ENCODE peak calls at places on chromosomes 5 and 9, in eight cellular contexts. K, F, J, Z, R, H, Q and X are unnamed samples.

GRCh38 chr9:122172131-122172530 is 12.4 kb downstream of the MORN5 start:
- DNase-seq in K (no peak), F (no peak), J (no peak), Z (no peak), R (peak), H (no peak), Q (no peak), X (no peak)

GRCh38 chr5:59204114-59204897 is 621.4 kb downstream of the RAB3C start:
- DNase-seq in K (no peak), F (no peak), J (no peak), Z (no peak), R (no peak), H (no peak), Q (no peak), X (no peak)

GRCh38 chr9:109857337-109857736 is 77.3 kb downstream of the PALM2AKAP2 start:
- DNase-seq in K (no peak), F (no peak), J (no peak), Z (no peak), R (no peak), H (no peak), Q (no peak), X (peak)

GRCh38 chr5:1431021-1431811 is 14.0 kb downstream of the SLC6A3 start:
- DNase-seq in K (no peak), F (no peak), J (no peak), Z (no peak), R (peak), H (no peak), Q (no peak), X (no peak)

GRCh38 chr9:101977614-101978210 is 239.3 kb upstream of the GRIN3A start:
- DNase-seq in K (peak), F (peak), J (no peak), Z (peak), R (no peak), H (no peak), Q (no peak), X (no peak)

GRCh38 chr9:126367139-126367538 is 40.5 kb downstream of the MVB12B start:
- DNase-seq in K (no peak), F (no peak), J (no peak), Z (no peak), R (no peak), H (no peak), Q (no peak), X (no peak)

GRCh38 chr9:95239071-95239470 is 78.4 kb downstream of the FANCC start:
- DNase-seq in K (no peak), F (no peak), J (no peak), Z (no peak), R (no peak), H (no peak), Q (no peak), X (no peak)

GRCh38 chr9:106075568-106075967 is 381.2 kb downstream of the TMEM38B start:
- DNase-seq in K (no peak), F (no peak), J (no peak), Z (no peak), R (no peak), H (no peak), Q (no peak), X (no peak)

GRCh38 chr9:21415492-21416267 is 6.8 kb downstream of the IFNA8 start:
- DNase-seq in K (no peak), F (no peak), J (no peak), Z (no peak), R (no peak), H (no peak), Q (no peak), X (no peak)

GRCh38 chr5:137304227-137304874 is 194.8 kb downstream of the SPOCK1 start:
- DNase-seq in K (no peak), F (no peak), J (no peak), Z (no peak), R (no peak), H (peak), Q (peak), X (no peak)

GRCh38 chr5:53917095-53917494 is 356.7 kb downstream of the NDUFS4 start:
- DNase-seq in K (peak), F (peak), J (no peak), Z (no peak), R (no peak), H (no peak), Q (no peak), X (no peak)

GRCh38 chr9:98097836-98098235 is 21.2 kb downstream of the TRIM14 start:
- DNase-seq in K (no peak), F (no peak), J (no peak), Z (no peak), R (peak), H (no peak), Q (peak), X (no peak)

GRCh38 chr9:126298319-126298801 is 28.3 kb upstream of the MVB12B start:
- DNase-seq in K (no peak), F (no peak), J (no peak), Z (no peak), R (no peak), H (no peak), Q (no peak), X (no peak)

GRCh38 chr9:17003576-17004240 is 131.1 kb upstream of the CNTLN start:
- DNase-seq in K (peak), F (no peak), J (no peak), Z (no peak), R (no peak), H (no peak), Q (no peak), X (no peak)

GRCh38 chr5:77210091-77211012 is at the start of gene PDE8B:
- DNase-seq in K (no peak), F (no peak), J (no peak), Z (no peak), R (no peak), H (peak), Q (peak), X (no peak)

GRCh38 chr9:6873862-6874261 is 116.1 kb downstream of the KDM4C start:
- DNase-seq in K (peak), F (no peak), J (no peak), Z (no peak), R (no peak), H (no peak), Q (peak), X (no peak)

GRCh38 chr9:100430286-100430940 is 3.5 kb downstream of the MSANTD3 start:
- DNase-seq in K (no peak), F (no peak), J (no peak), Z (no peak), R (no peak), H (no peak), Q (no peak), X (no peak)

GRCh38 chr9:68979538-68980314 is 34.2 kb downstream of the PRKACG start:
- DNase-seq in K (no peak), F (no peak), J (no peak), Z (no peak), R (no peak), H (peak), Q (no peak), X (no peak)

GRCh38 chr5:113345261-113345940 is 89.4 kb downstream of the TSSK1B start:
- DNase-seq in K (peak), F (peak), J (no peak), Z (no peak), R (no peak), H (no peak), Q (no peak), X (no peak)

GRCh38 chr5:155514105-155514563 is 500.6 kb downstream of the KIF4B start:
- DNase-seq in K (no peak), F (no peak), J (no peak), Z (no peak), R (no peak), H (no peak), Q (no peak), X (no peak)

GRCh38 chr9:112003538-112003937 is 106.9 kb downstream of the UGCG start:
- DNase-seq in K (no peak), F (no peak), J (no peak), Z (no peak), R (no peak), H (no peak), Q (no peak), X (no peak)

GRCh38 chr9:89649045-89649691 is 44.4 kb downstream of the GADD45G start:
- DNase-seq in K (no peak), F (no peak), J (no peak), Z (no peak), R (no peak), H (no peak), Q (no peak), X (no peak)

GRCh38 chr5:175609504-175609903 is 48.4 kb upstream of the HRH2 start:
- DNase-seq in K (no peak), F (no peak), J (no peak), Z (no peak), R (no peak), H (no peak), Q (no peak), X (no peak)

GRCh38 chr9:17613723-17614122 is 34.9 kb downstream of the SH3GL2 start:
- DNase-seq in K (peak), F (peak), J (no peak), Z (no peak), R (no peak), H (no peak), Q (no peak), X (peak)

GRCh38 chr5:59698774-59699173 is 194.8 kb downstream of the PDE4D start:
- DNase-seq in K (no peak), F (no peak), J (no peak), Z (no peak), R (no peak), H (no peak), Q (no peak), X (no peak)

GRCh38 chr5:62305715-62306493 is at the start of gene KIF2A:
- DNase-seq in K (peak), F (peak), J (peak), Z (peak), R (peak), H (peak), Q (peak), X (peak)

GRCh38 chr9:10366171-10366779 is 246.5 kb downstream of the PTPRD start:
- DNase-seq in K (peak), F (peak), J (no peak), Z (peak), R (no peak), H (no peak), Q (no peak), X (no peak)

GRCh38 chr5:154783774-154784460 is 28.7 kb downstream of the LARP1 start:
- DNase-seq in K (peak), F (no peak), J (no peak), Z (no peak), R (no peak), H (no peak), Q (no peak), X (no peak)

GRCh38 chr9:2274762-2275161 is 259.6 kb downstream of the SMARCA2 start:
- DNase-seq in K (no peak), F (no peak), J (no peak), Z (no peak), R (no peak), H (no peak), Q (no peak), X (no peak)

GRCh38 chr5:36683821-36684434 is 77.5 kb downstream of the SLC1A3 start:
- DNase-seq in K (peak), F (no peak), J (no peak), Z (no peak), R (peak), H (peak), Q (no peak), X (no peak)

GRCh38 chr5:158303261-158303660 is 444.3 kb upstream of the CLINT1 start:
- DNase-seq in K (peak), F (no peak), J (no peak), Z (no peak), R (no peak), H (no peak), Q (no peak), X (no peak)

GRCh38 chr5:36270175-36270574 is 28.4 kb upstream of the NADK2 start:
- DNase-seq in K (no peak), F (no peak), J (no peak), Z (no peak), R (no peak), H (no peak), Q (peak), X (no peak)

GRCh38 chr9:2116073-2116472 is 100.9 kb downstream of the SMARCA2 start:
- DNase-seq in K (peak), F (no peak), J (no peak), Z (peak), R (no peak), H (no peak), Q (no peak), X (no peak)

GRCh38 chr9:112755059-112755458 is 4.5 kb downstream of the SNX30 start:
- DNase-seq in K (peak), F (no peak), J (no peak), Z (no peak), R (no peak), H (no peak), Q (no peak), X (no peak)

GRCh38 chr9:18972675-18973074 is 60.3 kb downstream of the SAXO1 start:
- DNase-seq in K (no peak), F (no peak), J (no peak), Z (no peak), R (no peak), H (no peak), Q (no peak), X (no peak)

GRCh38 chr9:127360205-127360604 is 36.8 kb upstream of the SLC2A8 start:
- DNase-seq in K (no peak), F (no peak), J (no peak), Z (no peak), R (no peak), H (no peak), Q (no peak), X (no peak)

GRCh38 chr9:103319979-103320378 is 324.8 kb downstream of the CYLC2 start:
- DNase-seq in K (no peak), F (peak), J (no peak), Z (no peak), R (no peak), H (no peak), Q (no peak), X (no peak)
- TF ChIP-seq CTCF in K (no peak), F (peak), J (no peak), Z (no peak), R (no peak), H (no peak), Q (no peak), X (no peak)

GRCh38 chr5:171432581-171433351 is 13.3 kb downstream of the FGF18 start:
- DNase-seq in K (no peak), F (no peak), J (no peak), Z (no peak), R (no peak), H (no peak), Q (no peak), X (no peak)

GRCh38 chr5:171433352-171433698 is 13.9 kb downstream of the FGF18 start:
- DNase-seq in K (no peak), F (no peak), J (no peak), Z (no peak), R (no peak), H (no peak), Q (no peak), X (no peak)

GRCh38 chr5:171435908-171436307 is 16.5 kb downstream of the FGF18 start:
- DNase-seq in K (no peak), F (no peak), J (no peak), Z (no peak), R (no peak), H (no peak), Q (no peak), X (no peak)

GRCh38 chr5:171434874-171435273 is 15.4 kb downstream of the FGF18 start:
- DNase-seq in K (no peak), F (no peak), J (no peak), Z (no peak), R (no peak), H (no peak), Q (no peak), X (no peak)

GRCh38 chr5:171433952-171434676 is 14.7 kb downstream of the FGF18 start:
- DNase-seq in K (no peak), F (no peak), J (no peak), Z (no peak), R (no peak), H (no peak), Q (no peak), X (no peak)
- TF ChIP-seq CTCF in K (no peak), F (no peak), J (no peak), Z (no peak), R (no peak), H (no peak), Q (no peak), X (no peak)

DNA sequence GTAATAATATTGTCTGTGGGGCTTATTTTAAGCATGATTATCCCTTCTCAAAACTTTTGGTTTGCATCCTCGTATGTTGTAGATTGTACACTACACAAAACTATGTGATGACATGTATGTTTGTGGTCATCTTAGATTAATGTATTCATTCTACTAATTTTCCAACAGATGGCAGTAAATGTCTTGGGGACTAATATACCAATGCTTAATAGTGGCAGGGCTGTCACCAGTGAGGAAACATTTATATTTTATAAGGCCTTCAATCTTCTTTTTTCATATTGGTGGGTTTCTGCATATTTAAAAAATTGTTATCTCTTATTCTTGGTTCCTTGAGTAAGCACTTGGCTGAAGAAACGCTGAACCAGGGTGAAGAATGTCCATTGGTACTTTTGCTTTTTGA is 530.4 kb downstream of the RASEF start:
- DNase-seq in K (peak), F (peak), J (no peak), Z (no peak), R (no peak), H (no peak), Q (no peak), X (no peak)
- TF ChIP-seq CTCF in K (no peak), F (peak), J (peak), Z (no peak), R (no peak), H (peak), Q (peak), X (no peak)

GRCh38 chr5:6302099-6302498 is 76.2 kb downstream of the MED10 start:
- DNase-seq in K (no peak), F (no peak), J (no peak), Z (no peak), R (no peak), H (no peak), Q (no peak), X (no peak)

GRCh38 chr5:6291961-6292360 is 86.4 kb downstream of the MED10 start:
- DNase-seq in K (no peak), F (no peak), J (no peak), Z (peak), R (no peak), H (no peak), Q (no peak), X (no peak)

GRCh38 chr5:6296524-6296923 is 81.8 kb downstream of the MED10 start:
- DNase-seq in K (no peak), F (no peak), J (no peak), Z (no peak), R (no peak), H (no peak), Q (no peak), X (no peak)
- TF ChIP-seq CTCF in K (no peak), F (no peak), J (peak), Z (no peak), R (no peak), H (no peak), Q (no peak), X (no peak)

GRCh38 chr9:78783743-78784142 is 486.8 kb downstream of the PSAT1 start:
- DNase-seq in K (no peak), F (no peak), J (no peak), Z (no peak), R (no peak), H (no peak), Q (no peak), X (no peak)
- TF ChIP-seq CTCF in K (peak), F (no peak), J (peak), Z (peak), R (no peak), H (no peak), Q (no peak), X (no peak)